ENCODE peak calls at places on chromosomes 4 and X, in six cellular contexts. R is psoas muscle, S is nephron progenitor cell, B is brain microvascular endothelial cell, G is fibroblast of lung, M is PC-9. J is an unnamed sample.

GRCh38 chr4:53520114-53520513 is 71.2 kb downstream of the LNX1 start:
- DNase-seq in R (no peak), S (no peak), B (no peak), G (no peak), M (no peak), J (no peak)

GRCh38 chr4:168218663-168219062 is 99.9 kb downstream of the DDX60 start:
- DNase-seq in R (no peak), S (no peak), B (peak; percentile 68), G (peak; percentile 26), M (no peak), J (no peak)

GRCh38 chrX:30735839-30736238 is 82.6 kb downstream of the GK start:
- DNase-seq in R (peak; percentile 22), S (peak; percentile 71), B (peak; percentile 61), G (peak; percentile 60), M (peak; percentile 51), J (peak; percentile 26)

GRCh38 chr4:48827622-48828021 is 3.3 kb upstream of the OCIAD1 start:
- DNase-seq in R (no peak), S (no peak), B (no peak), G (no peak), M (no peak), J (no peak)

GRCh38 chr4:179803857-179804256 is 2361.6 kb upstream of the AGA start:
- DNase-seq in R (no peak), S (no peak), B (no peak), G (peak; percentile 21), M (no peak), J (no peak)

GRCh38 chrX:29478336-29479069 is 736.9 kb upstream of the MAGEB2 start:
- DNase-seq in R (no peak), S (peak; percentile 32), B (peak; percentile 1), G (peak; percentile 39), M (peak; percentile 15), J (no peak)

GRCh38 chr4:5232549-5232948 is 181.3 kb downstream of the STK32B start:
- DNase-seq in R (no peak), S (no peak), B (no peak), G (no peak), M (no peak), J (no peak)

GRCh38 chr4:10091531-10092181 is 24.9 kb downstream of the WDR1 start:
- DNase-seq in R (peak; percentile 5), S (no peak), B (no peak), G (no peak), M (no peak), J (no peak)

GRCh38 chrX:41922694-41923171 is 621 bp downstream of the CASK start:
- DNase-seq in R (peak; percentile 25), S (peak; percentile 55), B (no peak), G (peak; percentile 10), M (no peak), J (peak; percentile 19)

GRCh38 chrX:149948001-149948400 is 9.7 kb upstream of the EOLA2 start:
- DNase-seq in R (no peak), S (no peak), B (no peak), G (no peak), M (no peak), J (no peak)

GRCh38 chrX:45710081-45710801 is 509.6 kb upstream of the DIPK2B start:
- DNase-seq in R (no peak), S (no peak), B (peak; percentile 79), G (peak; percentile 80), M (peak; percentile 22), J (no peak)

GRCh38 chrX:118350221-118350620 is 4.3 kb downstream of the WDR44 start:
- DNase-seq in R (no peak), S (no peak), B (no peak), G (peak; percentile 42), M (no peak), J (no peak)

GRCh38 chr4:118585015-118585414 is 100.2 kb upstream of the METTL14 start:
- DNase-seq in R (no peak), S (no peak), B (no peak), G (no peak), M (no peak), J (no peak)

GRCh38 chr4:148497258-148497657 is 55.0 kb upstream of the NR3C2 start:
- DNase-seq in R (no peak), S (no peak), B (no peak), G (no peak), M (no peak), J (no peak)

GRCh38 chr4:1786544-1787362 is 6.3 kb upstream of the FGFR3 start:
- DNase-seq in R (no peak), S (no peak), B (no peak), G (no peak), M (no peak), J (no peak)

GRCh38 chrX:24198101-24198500 is 48.6 kb downstream of the ZFX start:
- DNase-seq in R (no peak), S (no peak), B (no peak), G (no peak), M (no peak), J (no peak)

GRCh38 chrX:125096469-125096868 is 223.2 kb upstream of the TEX13C start:
- DNase-seq in R (no peak), S (no peak), B (no peak), G (no peak), M (no peak), J (no peak)

GRCh38 chr4:81491943-81492342 is 20.2 kb upstream of the RASGEF1B start:
- DNase-seq in R (no peak), S (no peak), B (peak; percentile 31), G (no peak), M (no peak), J (no peak)

GRCh38 chr4:48967626-48968025 is 18.4 kb upstream of the CWH43 start:
- DNase-seq in R (no peak), S (no peak), B (no peak), G (peak; percentile 6), M (no peak), J (no peak)

GRCh38 chr4:93495346-93495745 is 333.2 kb upstream of the ATOH1 start:
- DNase-seq in R (no peak), S (no peak), B (no peak), G (no peak), M (no peak), J (no peak)

GRCh38 chr4:3369781-3370660 is 71.7 kb upstream of the HGFAC start:
- DNase-seq in R (no peak), S (no peak), B (peak; percentile 95), G (peak; percentile 62), M (no peak), J (no peak)

GRCh38 chr4:99720206-99720605 is 62.6 kb upstream of the C4orf54 start:
- DNase-seq in R (no peak), S (no peak), B (no peak), G (no peak), M (no peak), J (no peak)

GRCh38 chr4:99722662-99723061 is 65.0 kb upstream of the C4orf54 start:
- DNase-seq in R (no peak), S (no peak), B (no peak), G (no peak), M (no peak), J (no peak)

GRCh38 chr4:99723555-99724450 is 66.2 kb upstream of the C4orf54 start:
- DNase-seq in R (peak; percentile 68), S (no peak), B (peak; percentile 53), G (peak; percentile 87), M (peak; percentile 64), J (no peak)

GRCh38 chr4:99722006-99722405 is 64.4 kb upstream of the C4orf54 start:
- DNase-seq in R (no peak), S (no peak), B (no peak), G (no peak), M (peak; percentile 9), J (no peak)
- TF ChIP-seq CTCF in R (no peak), S (no peak), B (no peak), G (no peak), M (no peak), J (no peak)

DNA sequence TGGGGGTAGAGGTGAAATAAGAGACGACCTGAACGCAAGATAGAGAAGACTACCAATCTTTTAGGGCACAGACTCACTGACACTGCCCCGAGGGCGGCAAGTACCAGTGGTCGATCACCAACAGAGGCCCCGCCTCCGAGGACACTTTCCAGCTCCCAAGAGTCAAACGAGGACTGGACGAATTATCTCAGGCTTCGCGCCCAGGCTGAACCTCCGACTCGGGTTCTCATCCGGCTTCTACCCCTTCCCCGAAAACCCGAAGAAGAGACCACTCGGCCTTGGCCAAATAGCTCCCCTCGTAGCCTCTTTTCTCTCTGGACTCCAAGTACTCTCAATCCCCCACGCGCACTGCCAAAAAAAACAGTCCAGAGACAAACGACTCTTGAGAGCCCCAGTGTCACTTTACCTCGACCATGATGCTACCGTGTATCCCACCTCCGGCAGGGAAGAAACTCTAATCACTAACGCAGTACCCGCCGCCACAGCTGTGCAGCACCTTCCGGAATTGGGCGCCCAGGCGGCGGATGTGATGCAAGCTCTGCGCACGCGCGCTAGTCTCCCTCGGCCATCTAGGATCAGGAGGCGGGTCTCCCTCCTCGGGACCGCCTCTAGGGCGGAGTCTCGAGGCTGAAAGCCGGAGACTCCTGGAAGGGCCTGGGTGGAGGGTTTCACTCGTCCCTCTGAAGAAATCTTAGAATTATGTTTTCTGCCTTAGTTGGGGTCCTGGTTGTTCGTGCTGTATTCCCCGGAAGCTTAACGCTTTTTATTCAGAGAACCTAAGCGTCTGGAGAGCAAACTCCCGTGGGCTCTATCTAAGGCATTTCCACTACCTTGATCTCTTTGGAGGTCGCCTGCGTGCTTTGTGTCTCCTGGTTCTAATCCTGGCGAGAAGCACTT is at the start of gene PLRG1:
- DNase-seq in R (peak; percentile 98), S (peak; percentile 96), B (peak; percentile 94), G (peak; percentile 93), M (peak; percentile 93), J (peak; percentile 93)
- TF ChIP-seq CTCF in R (peak; percentile 38), S (no peak), B (peak; percentile 29), G (no peak), M (no peak), J (no peak)

GRCh38 chr4:8727546-8728510 is 135.3 kb downstream of the CPZ start:
- DNase-seq in R (no peak), S (no peak), B (no peak), G (no peak), M (no peak), J (no peak)

GRCh38 chr4:8725845-8726244 is 133.3 kb downstream of the CPZ start:
- DNase-seq in R (no peak), S (no peak), B (no peak), G (no peak), M (no peak), J (peak; percentile 12)

GRCh38 chr4:8727131-8727530 is 134.6 kb downstream of the CPZ start:
- DNase-seq in R (no peak), S (no peak), B (no peak), G (no peak), M (no peak), J (no peak)

GRCh38 chr4:8725071-8725841 is 132.7 kb downstream of the CPZ start:
- DNase-seq in R (no peak), S (no peak), B (no peak), G (no peak), M (no peak), J (peak; percentile 6)

GRCh38 chr4:8726344-8726851 is 133.8 kb downstream of the CPZ start:
- DNase-seq in R (no peak), S (no peak), B (no peak), G (no peak), M (no peak), J (peak; percentile 4)
- TF ChIP-seq CTCF in R (no peak), S (no peak), B (no peak), G (no peak), M (no peak), J (no peak)

GRCh38 chr4:60759518-60760245 is 440.4 kb upstream of the ADGRL3 start:
- DNase-seq in R (no peak), S (no peak), B (no peak), G (no peak), M (no peak), J (no peak)
- TF ChIP-seq CTCF in R (no peak), S (peak; percentile 20), B (no peak), G (no peak), M (peak; percentile 27), J (no peak)